ENCODE peak calls at places on chromosomes 6 and 20, in nine cellular contexts. G is CD8-positive, alpha-beta T cell; I is breast epithelium; S is IMR-90; K is Panc1; X is Caco-2; N is OCI-LY7; F is astrocyte of the spinal cord; Y is GM12865. E is an unnamed sample.

GRCh38 chr20:22001886-22002285 is 296.4 kb downstream of the PAX1 start:
- DNase-seq in F (no peak), I (no peak), Y (no peak), S (no peak), N (no peak), G (no peak), X (no peak), K (no peak), E (no peak)

GRCh38 chr6:125707615-125708243 is 41.7 kb upstream of the HEY2 start:
- DNase-seq in F (no peak), S (no peak), G (no peak), X (no peak), N (no peak), I (no peak), K (no peak), Y (no peak), E (no peak)

GRCh38 chr6:34032856-34033255 is 113.0 kb downstream of the GRM4 start:
- DNase-seq in F (no peak), K (no peak), G (no peak), S (no peak), Y (no peak), I (no peak), N (no peak), X (no peak), E (no peak)

GRCh38 chr6:57301755-57302154 is 15.7 kb upstream of the PRIM2 start:
- DNase-seq in K (no peak), I (no peak), Y (no peak), X (no peak), N (no peak), G (no peak), S (no peak), F (no peak), E (no peak)

GRCh38 chr20:49340161-49340966 is 62.5 kb upstream of the ZNFX1 start:
- DNase-seq in Y (no peak), N (no peak), K (no peak), X (no peak), G (no peak), F (no peak), S (no peak), I (no peak), E (no peak)

GRCh38 chr20:55790178-55790577 is 215.1 kb downstream of the CBLN4 start:
- DNase-seq in F (no peak), X (no peak), G (no peak), N (no peak), I (no peak), S (no peak), Y (no peak), K (no peak), E (no peak)

GRCh38 chr20:21781446-21782075 is 76.1 kb downstream of the PAX1 start:
- DNase-seq in F (no peak), Y (no peak), X (no peak), S (no peak), G (no peak), N (no peak), I (no peak), K (no peak), E (no peak)

GRCh38 chr6:109794201-109794926 is 103.3 kb downstream of the FIG4 start:
- DNase-seq in K (peak), S (peak), F (peak), G (no peak), I (no peak), X (no peak), Y (peak), N (peak), E (peak)

GRCh38 chr6:77440206-77440976 is 22.9 kb downstream of the HTR1B start:
- DNase-seq in F (no peak), X (no peak), K (no peak), Y (no peak), N (no peak), I (no peak), S (peak), G (no peak), E (no peak)

GRCh38 chr6:139159016-139159415 is 24.1 kb downstream of the HECA start:
- DNase-seq in S (peak), N (no peak), I (no peak), K (no peak), X (no peak), Y (no peak), G (no peak), F (no peak), E (no peak)

GRCh38 chr20:49595811-49596545 is 28.0 kb upstream of the PTGIS start:
- DNase-seq in K (no peak), G (no peak), I (no peak), S (peak), X (no peak), N (no peak), F (peak), Y (peak), E (no peak)

GRCh38 chr20:51533291-51534172 is 9.0 kb downstream of the NFATC2 start:
- DNase-seq in Y (no peak), S (peak), X (peak), G (no peak), F (peak), N (no peak), K (peak), I (no peak), E (no peak)

GRCh38 chr6:104558746-104559145 is 301.0 kb downstream of the HACE1 start:
- DNase-seq in X (no peak), G (no peak), F (no peak), Y (no peak), K (no peak), I (no peak), N (no peak), S (no peak), E (no peak)
- TF ChIP-seq CTCF in X (no peak), G (no peak), F (no peak), Y (no peak), K (no peak), I (no peak), N (no peak), S (no peak), E (no peak)

DNA sequence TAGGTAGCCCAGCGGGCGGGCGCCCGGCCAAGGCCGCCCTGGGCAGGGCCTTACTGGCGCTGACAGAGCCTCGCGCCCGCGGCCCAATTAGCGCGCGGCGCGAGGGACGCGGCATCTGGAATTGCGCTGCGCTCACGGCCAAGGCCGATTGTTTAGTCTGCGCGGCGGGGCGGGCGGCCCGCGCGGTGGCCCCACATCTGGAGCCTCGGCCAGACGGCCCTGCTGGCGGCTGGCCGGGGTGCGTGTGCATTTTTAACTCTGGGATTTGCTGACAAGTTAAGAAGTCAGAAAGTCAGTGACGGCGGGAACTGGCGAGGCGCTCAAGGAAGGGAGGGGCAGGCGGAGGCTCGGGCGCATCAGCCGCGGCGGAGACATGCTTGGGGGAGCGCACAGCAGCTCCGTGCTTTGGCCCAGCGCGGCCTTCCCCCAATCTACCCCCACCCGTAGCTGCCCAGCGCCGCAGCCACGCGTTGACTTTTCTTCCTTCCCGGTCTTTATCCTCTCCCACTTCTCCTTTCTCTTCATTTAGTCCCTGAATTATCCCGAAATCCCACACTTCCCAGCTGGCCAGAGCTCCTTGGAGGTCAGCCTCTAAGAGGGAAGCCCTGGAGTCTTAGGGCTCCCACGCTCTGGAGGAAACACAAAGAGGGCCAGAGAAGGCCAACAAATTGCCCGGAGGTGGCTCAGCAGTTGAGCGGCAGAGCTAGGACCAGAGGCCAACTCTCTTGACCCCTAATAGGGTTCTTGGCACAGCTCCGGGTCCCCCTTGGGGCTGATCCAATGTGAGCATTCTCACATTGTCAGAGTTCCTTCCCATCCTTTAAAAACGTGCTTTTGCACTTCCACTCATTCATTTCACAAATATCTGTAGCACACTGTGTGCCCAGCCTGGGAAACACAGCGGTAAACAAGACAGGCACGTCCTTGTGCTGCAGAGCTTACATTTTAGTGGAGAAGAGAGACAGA is 40.8 kb upstream of the FOXP4 start:
- DNase-seq in K (no peak), Y (peak), S (peak), X (no peak), F (peak), I (peak), N (no peak), G (no peak), E (no peak)
- H3K4me3 ChIP-seq in K (peak), Y (peak), S (peak), X (no peak), F (peak), I (peak), N (no peak), G (no peak), E (peak)

DNA sequence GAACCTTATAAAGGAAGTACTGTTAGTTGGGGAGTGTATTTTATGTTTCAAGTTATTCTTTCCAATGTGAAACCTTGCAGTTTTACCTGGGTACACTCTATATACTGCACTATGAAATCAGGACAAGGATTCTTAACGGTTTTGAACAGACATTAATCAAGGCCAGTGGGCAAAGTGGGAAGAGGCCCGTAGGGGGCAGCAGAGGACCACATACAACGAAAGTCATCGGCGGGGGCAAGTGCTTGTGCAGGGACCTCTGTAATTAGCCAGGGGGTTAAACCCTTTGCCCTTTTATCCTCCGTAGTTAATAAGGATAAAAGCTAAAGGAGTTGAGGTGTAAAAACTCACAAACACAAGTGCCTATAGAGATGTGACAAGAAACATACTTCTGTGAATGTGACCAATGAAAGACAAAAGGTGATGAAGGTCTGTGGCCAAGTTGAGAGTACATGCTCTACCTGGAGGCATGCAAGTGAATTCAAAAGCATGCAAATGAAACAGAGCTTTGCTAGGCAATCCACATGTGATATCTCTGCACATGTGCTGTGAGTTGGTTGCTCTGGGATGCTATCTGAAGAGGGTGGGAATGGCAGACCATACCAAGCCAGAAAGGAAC is 392.7 kb upstream of the MAN1A1 start:
- DNase-seq in S (peak), N (peak), G (peak), F (peak), Y (peak), X (peak), I (no peak), K (peak), E (peak)
- TF ChIP-seq CTCF in S (peak), N (peak), G (peak), F (peak), Y (peak), X (peak), I (peak), K (peak), E (peak)

GRCh38 chr20:35434085-35435005 is 3.7 kb downstream of the GDF5 start:
- DNase-seq in K (no peak), Y (no peak), X (no peak), I (no peak), N (no peak), S (no peak), F (no peak), G (no peak), E (no peak)

GRCh38 chr20:35433337-35433736 is 4.7 kb downstream of the GDF5 start:
- DNase-seq in X (no peak), N (no peak), I (no peak), K (no peak), F (no peak), S (no peak), G (no peak), Y (no peak), E (no peak)

GRCh38 chr20:35437599-35437998 is 429 bp downstream of the GDF5 start:
- DNase-seq in G (no peak), F (no peak), Y (no peak), N (no peak), S (no peak), I (peak), K (no peak), X (no peak), E (no peak)

GRCh38 chr20:35432430-35432735 is 5.6 kb downstream of the GDF5 start:
- DNase-seq in G (no peak), S (no peak), K (no peak), Y (no peak), F (no peak), I (no peak), N (no peak), X (no peak), E (no peak)

GRCh38 chr20:35436175-35436568 is 1.9 kb downstream of the GDF5 start:
- DNase-seq in Y (no peak), S (no peak), X (no peak), I (no peak), K (no peak), N (no peak), G (no peak), F (no peak), E (no peak)
- H3K4me3 ChIP-seq in Y (no peak), S (no peak), X (no peak), I (no peak), K (no peak), N (no peak), G (no peak), F (peak), E (no peak)

GRCh38 chr20:17650301-17650761 is 31.7 kb downstream of the RRBP1 start:
- DNase-seq in S (no peak), G (no peak), X (no peak), I (no peak), K (no peak), N (peak), F (no peak), Y (no peak), E (no peak)

GRCh38 chr20:17650816-17651760 is 31.0 kb downstream of the RRBP1 start:
- DNase-seq in N (no peak), Y (no peak), G (no peak), X (no peak), F (no peak), S (peak), I (no peak), K (no peak), E (no peak)

GRCh38 chr20:17652411-17652810 is 29.6 kb downstream of the RRBP1 start:
- DNase-seq in S (no peak), I (no peak), F (no peak), N (no peak), K (no peak), G (no peak), X (no peak), Y (no peak), E (no peak)

GRCh38 chr20:17653835-17654648 is 28.0 kb downstream of the RRBP1 start:
- DNase-seq in I (no peak), F (no peak), S (no peak), Y (no peak), K (no peak), G (no peak), X (no peak), N (no peak), E (no peak)

GRCh38 chr20:17651761-17652388 is 30.2 kb downstream of the RRBP1 start:
- DNase-seq in G (no peak), X (peak), K (no peak), Y (peak), N (peak), I (no peak), S (no peak), F (no peak), E (no peak)
- TF ChIP-seq CTCF in G (no peak), X (peak), K (no peak), Y (no peak), N (peak), I (no peak), S (no peak), F (no peak), E (no peak)

GRCh38 chr6:116283191-116283590 is 3.5 kb upstream of the TSPYL1 start:
- DNase-seq in S (no peak), N (no peak), X (no peak), K (no peak), G (no peak), Y (no peak), F (no peak), I (no peak), E (no peak)
- H3K4me3 ChIP-seq in S (no peak), N (no peak), X (no peak), K (no peak), G (no peak), Y (no peak), F (no peak), I (no peak), E (no peak)

E was measured in retinal pigment epithelial cell.